ENCODE peak calls at places on chromosomes 7 and 10, in five cellular contexts. R is fibroblast of the aortic adventitia, N is fibroblast of lung, C is IMR-90, K is thoracic aorta. P is an unnamed sample.
A peak's percentile ranks its signal among the peaks of the same experiment; 100 is the strongest.

GRCh38 chr10:110217609-110218008 is 10.2 kb downstream of the MXI1 start:
- DNase-seq in R (no peak), N (no peak), C (no peak), K (no peak), P (no peak)

GRCh38 chr10:79948976-79949722 is at the start of gene SFTPD:
- DNase-seq in R (no peak), N (no peak), C (no peak), K (no peak), P (no peak)

GRCh38 chr10:125002423-125003145 is 60.7 kb downstream of the ZRANB1 start:
- DNase-seq in R (no peak), N (no peak), C (no peak), K (no peak), P (peak; percentile 10)

GRCh38 chr10:131901181-131901829 is 497 bp downstream of the PPP2R2D start:
- DNase-seq in R (peak; percentile 19), N (peak; percentile 12), C (peak; percentile 4), K (no peak), P (peak; percentile 51)

GRCh38 chr7:22238354-22239311 is 118.3 kb downstream of the RAPGEF5 start:
- DNase-seq in R (peak; percentile 64), N (peak; percentile 36), C (peak; percentile 59), K (no peak), P (no peak)

GRCh38 chr10:33315891-33316290 is 18.6 kb downstream of the NRP1 start:
- DNase-seq in R (peak; percentile 78), N (peak; percentile 53), C (no peak), K (no peak), P (no peak)

GRCh38 chr7:1725199-1725701 is 55.2 kb downstream of the ELFN1 start:
- DNase-seq in R (peak; percentile 34), N (peak; percentile 27), C (no peak), K (no peak), P (no peak)

GRCh38 chr7:28766359-28766758 is 191.8 kb downstream of the TRIL start:
- DNase-seq in R (no peak), N (no peak), C (no peak), K (no peak), P (no peak)

GRCh38 chr10:74156919-74157289 is 5.9 kb downstream of the ADK start:
- DNase-seq in R (peak; percentile 81), N (peak; percentile 57), C (peak; percentile 60), K (no peak), P (no peak)

GRCh38 chr10:76675951-76676587 is 961.5 kb downstream of the KCNMA1 start:
- DNase-seq in R (peak; percentile 86), N (peak; percentile 65), C (no peak), K (peak; percentile 49), P (no peak)

GRCh38 chr7:128275651-128276050 is 34.6 kb downstream of the LEP start:
- DNase-seq in R (no peak), N (no peak), C (no peak), K (no peak), P (no peak)

GRCh38 chr7:42235734-42236133 is 1.3 kb downstream of the GLI3 start:
- DNase-seq in R (no peak), N (peak; percentile 70), C (no peak), K (no peak), P (no peak)

GRCh38 chr7:3575753-3576531 is 274.9 kb downstream of the SDK1 start:
- DNase-seq in R (no peak), N (no peak), C (no peak), K (no peak), P (no peak)

GRCh38 chr10:5585517-5586222 is 60.9 kb downstream of the CALML3 start:
- DNase-seq in R (no peak), N (no peak), C (no peak), K (no peak), P (no peak)

GRCh38 chr10:5583525-5584175 is 58.9 kb downstream of the CALML3 start:
- DNase-seq in R (no peak), N (no peak), C (no peak), K (no peak), P (no peak)

GRCh38 chr10:5581670-5582566 is 57.2 kb downstream of the CALML3 start:
- DNase-seq in R (no peak), N (no peak), C (no peak), K (no peak), P (no peak)

GRCh38 chr10:5584895-5585516 is 60.2 kb downstream of the CALML3 start:
- DNase-seq in R (peak; percentile 66), N (no peak), C (peak; percentile 86), K (no peak), P (no peak)

GRCh38 chr10:5582736-5583135 is 58.0 kb downstream of the CALML3 start:
- DNase-seq in R (no peak), N (no peak), C (no peak), K (no peak), P (no peak)
- TF ChIP-seq CTCF in R (no peak), N (no peak), C (no peak), K (no peak), P (no peak)

GRCh38 chr7:36158321-36158605 is 5.2 kb downstream of the EEPD1 start:
- DNase-seq in R (no peak), N (no peak), C (no peak), K (no peak), P (no peak)

GRCh38 chr7:36157506-36158320 is 4.7 kb downstream of the EEPD1 start:
- DNase-seq in R (no peak), N (no peak), C (no peak), K (no peak), P (no peak)

GRCh38 chr7:36153571-36154097 is 580 bp downstream of the EEPD1 start:
- DNase-seq in R (no peak), N (no peak), C (no peak), K (no peak), P (peak; percentile 29)

GRCh38 chr7:36154255-36155212 is 1.5 kb downstream of the EEPD1 start:
- DNase-seq in R (no peak), N (no peak), C (no peak), K (no peak), P (no peak)

DNA sequence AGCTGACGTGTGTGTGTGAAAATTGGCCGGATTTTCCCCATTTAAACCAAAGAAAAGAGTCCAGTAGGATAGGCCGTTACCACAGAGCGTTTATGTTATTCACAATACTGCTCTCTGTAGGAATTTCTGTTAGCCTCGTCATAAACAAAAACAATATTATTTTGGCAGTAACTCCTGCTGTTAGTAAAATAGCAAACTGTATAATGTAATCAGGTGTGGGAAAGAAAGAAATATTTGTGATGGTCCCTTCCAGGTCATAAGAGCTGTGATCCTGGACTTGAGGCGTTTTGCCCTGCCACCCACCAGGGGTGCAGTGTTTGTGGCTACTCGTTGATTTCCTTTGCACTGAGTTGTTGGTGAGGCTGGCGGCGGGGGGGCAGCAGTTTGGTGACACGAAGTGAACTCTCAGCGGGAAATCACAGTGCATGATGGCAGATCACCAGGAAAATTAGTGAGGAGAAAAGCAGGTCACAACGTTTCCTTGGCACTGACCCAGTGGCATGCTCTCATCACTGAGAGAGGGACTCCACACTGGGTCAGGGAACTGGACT is 2.8 kb downstream of the EEPD1 start:
- DNase-seq in R (no peak), N (peak; percentile 50), C (peak; percentile 53), K (no peak), P (no peak)
- TF ChIP-seq CTCF in R (no peak), N (no peak), C (peak; percentile 12), K (no peak), P (no peak)

GRCh38 chr10:44947356-44948152 is 12.0 kb upstream of the RASSF4 start:
- DNase-seq in R (no peak), N (no peak), C (no peak), K (no peak), P (no peak)

GRCh38 chr10:44949915-44950314 is 9.7 kb upstream of the RASSF4 start:
- DNase-seq in R (no peak), N (no peak), C (no peak), K (no peak), P (no peak)

GRCh38 chr10:44948713-44949112 is 10.9 kb upstream of the RASSF4 start:
- DNase-seq in R (no peak), N (no peak), C (no peak), K (no peak), P (no peak)

GRCh38 chr10:44950326-44951225 is 9.0 kb upstream of the RASSF4 start:
- DNase-seq in R (no peak), N (no peak), C (no peak), K (no peak), P (no peak)

GRCh38 chr10:44949127-44949802 is 10.3 kb upstream of the RASSF4 start:
- DNase-seq in R (no peak), N (no peak), C (no peak), K (no peak), P (no peak)
- TF ChIP-seq CTCF in R (peak; percentile 6), N (no peak), C (no peak), K (no peak), P (no peak)

GRCh38 chr10:11177926-11178453 is 160.3 kb downstream of the CELF2 start:
- DNase-seq in R (no peak), N (no peak), C (no peak), K (no peak), P (peak; percentile 48)
- TF ChIP-seq CTCF in R (no peak), N (no peak), C (no peak), K (no peak), P (no peak)

DNA sequence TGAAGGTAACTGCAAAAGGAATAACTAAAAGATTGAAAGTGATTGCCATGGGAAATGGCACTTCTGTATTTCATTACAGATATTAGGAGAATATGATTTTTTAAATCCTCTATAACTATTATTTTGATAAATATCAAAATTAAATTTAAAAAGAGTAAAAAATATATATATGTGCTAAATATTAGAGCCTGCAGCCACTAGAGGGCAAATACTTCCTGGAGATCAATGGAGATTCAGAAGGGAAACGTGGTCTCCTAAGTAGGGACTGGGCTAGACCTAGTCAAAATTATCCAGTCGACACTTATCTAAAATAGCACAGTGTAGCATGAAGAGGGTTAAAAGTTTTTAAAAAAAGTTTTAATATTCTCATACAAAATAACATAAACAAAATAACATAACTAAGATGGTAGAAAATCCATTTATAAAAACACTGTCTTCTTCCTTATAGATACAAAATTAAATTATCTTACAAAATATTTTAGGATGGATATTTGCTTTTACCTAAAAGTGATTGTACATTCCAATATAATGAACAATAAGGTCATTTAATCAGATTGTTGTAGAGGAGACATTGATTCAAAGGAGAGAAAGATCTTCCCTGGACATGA is 434.3 kb downstream of the MDFIC start:
- DNase-seq in R (peak; percentile 77), N (peak; percentile 61), C (peak; percentile 44), K (no peak), P (no peak)
- TF ChIP-seq CTCF in R (peak; percentile 65), N (peak; percentile 50), C (peak; percentile 48), K (peak; percentile 23), P (peak; percentile 69)

GRCh38 chr7:95690367-95690947 is 81.9 kb upstream of the DYNC1I1 start:
- DNase-seq in R (peak; percentile 59), N (peak; percentile 66), C (peak; percentile 41), K (no peak), P (no peak)

GRCh38 chr7:95686109-95686508 is 86.2 kb upstream of the DYNC1I1 start:
- DNase-seq in R (peak; percentile 67), N (peak; percentile 84), C (peak; percentile 39), K (peak; percentile 10), P (peak; percentile 17)

GRCh38 chr7:95684505-95684904 is 87.8 kb upstream of the DYNC1I1 start:
- DNase-seq in R (no peak), N (no peak), C (no peak), K (no peak), P (no peak)

GRCh38 chr7:95688931-95689453 is 83.4 kb upstream of the DYNC1I1 start:
- DNase-seq in R (no peak), N (no peak), C (peak; percentile 1), K (no peak), P (no peak)

GRCh38 chr7:95687759-95688343 is 84.5 kb upstream of the DYNC1I1 start:
- DNase-seq in R (peak; percentile 40), N (peak; percentile 63), C (peak; percentile 26), K (no peak), P (no peak)
- TF ChIP-seq CTCF in R (peak; percentile 42), N (peak; percentile 43), C (peak; percentile 39), K (peak; percentile 35), P (peak; percentile 26)

P was measured in natural killer cell.